ENCODE peak calls at places on chromosomes 12 and 14, in eight cellular contexts. V is transverse colon, P is H1, U is retina, X is NCI-H1092, N is thoracic aorta, O is mucosa of gallbladder, I is endothelial cell of umbilical vein. S is an unnamed sample.

GRCh38 chr14:95635051-95635450 is 51.2 kb upstream of the TCL1B start:
- DNase-seq in N (no peak), O (no peak), U (no peak), X (no peak), P (no peak), V (no peak), I (no peak), S (no peak)

GRCh38 chr12:50322196-50322595 is 38.9 kb upstream of the LIMA1 start:
- DNase-seq in U (no peak), X (no peak), P (no peak), N (no peak), V (no peak), O (no peak), I (no peak), S (no peak)

GRCh38 chr12:68069276-68069675 is 80.0 kb downstream of the IFNG-AS1 start:
- DNase-seq in X (no peak), P (no peak), V (no peak), I (no peak), U (no peak), N (no peak), O (no peak), S (no peak)

GRCh38 chr12:42810006-42810405 is 220.5 kb upstream of the PRICKLE1 start:
- DNase-seq in O (no peak), V (no peak), X (no peak), I (no peak), P (no peak), U (no peak), N (no peak), S (no peak)

GRCh38 chr12:89948266-89949175 is 239.9 kb upstream of the ATP2B1 start:
- DNase-seq in N (no peak), O (no peak), I (peak; percentile 44), V (no peak), U (no peak), P (no peak), X (no peak), S (no peak)

GRCh38 chr12:3437986-3438385 is 53.0 kb upstream of the PRMT8 start:
- DNase-seq in N (no peak), I (no peak), V (no peak), U (peak; percentile 1), X (no peak), P (no peak), O (no peak), S (no peak)

GRCh38 chr12:75690556-75690955 is 179.1 kb upstream of the KRR1 start:
- DNase-seq in V (no peak), N (no peak), O (no peak), I (no peak), X (no peak), U (no peak), P (no peak), S (no peak)

GRCh38 chr12:54390176-54390667 is 5.7 kb upstream of the ZNF385A start:
- DNase-seq in U (peak; percentile 87), P (no peak), X (no peak), N (no peak), I (no peak), O (no peak), V (no peak), S (no peak)

GRCh38 chr12:49198431-49199155 is 9.7 kb upstream of the TUBA1A start:
- DNase-seq in P (no peak), O (no peak), U (peak; percentile 30), I (peak; percentile 88), N (no peak), X (peak; percentile 49), V (no peak), S (no peak)

GRCh38 chr12:116376354-116377193 is 99.1 kb upstream of the MED13L start:
- DNase-seq in O (no peak), V (no peak), N (no peak), U (no peak), P (no peak), X (peak; percentile 19), I (peak; percentile 95), S (no peak)

GRCh38 chr14:75247286-75247922 is 31.2 kb upstream of the FOS start:
- DNase-seq in N (no peak), P (no peak), V (peak; percentile 44), I (no peak), O (no peak), X (no peak), U (no peak), S (no peak)

GRCh38 chr12:23949212-23950010 is at the start of gene SOX5:
- DNase-seq in X (no peak), N (no peak), U (peak; percentile 80), P (peak; percentile 3), V (no peak), I (peak; percentile 49), O (peak; percentile 47), S (no peak)

GRCh38 chr12:4172999-4173398 is 100.6 kb upstream of the CCND2 start:
- DNase-seq in U (no peak), P (no peak), O (no peak), N (no peak), X (no peak), V (no peak), I (no peak), S (no peak)

GRCh38 chr12:121883315-121883660 is 5.3 kb upstream of the PSMD9 start:
- DNase-seq in X (no peak), P (no peak), I (no peak), N (no peak), U (no peak), V (no peak), O (no peak), S (no peak)

GRCh38 chr12:118058881-118059644 is 1.9 kb downstream of the WSB2 start:
- DNase-seq in P (no peak), I (peak; percentile 32), O (no peak), X (no peak), V (no peak), N (no peak), U (no peak), S (no peak)

GRCh38 chr12:116324684-116325664 is 47.5 kb upstream of the MED13L start:
- DNase-seq in P (no peak), X (no peak), U (no peak), V (no peak), N (no peak), O (no peak), I (no peak), S (no peak)

GRCh38 chr12:119153477-119154434 is 25.0 kb upstream of the HSPB8 start:
- DNase-seq in P (peak; percentile 93), V (peak; percentile 25), U (no peak), O (peak; percentile 80), N (no peak), I (peak; percentile 30), X (no peak), S (peak; percentile 95)

GRCh38 chr14:55351111-55351510 is 60.5 kb downstream of the ATG14 start:
- DNase-seq in I (no peak), O (no peak), V (no peak), P (no peak), U (no peak), N (no peak), X (no peak), S (no peak)

GRCh38 chr12:123601602-123602489 is at the start of gene DDX55:
- DNase-seq in V (peak; percentile 84), N (no peak), P (no peak), I (peak; percentile 83), U (peak; percentile 98), X (peak; percentile 60), O (peak; percentile 84), S (no peak)

GRCh38 chr12:95607642-95608041 is 56.4 kb upstream of the USP44 start:
- DNase-seq in P (no peak), U (no peak), N (no peak), X (peak; percentile 67), O (no peak), I (peak; percentile 92), V (no peak), S (no peak)

GRCh38 chr12:91785655-91786489 is 359.8 kb downstream of the BTG1 start:
- DNase-seq in O (no peak), X (no peak), U (no peak), V (no peak), N (no peak), P (no peak), I (no peak), S (no peak)